ENCODE peak calls at places on chromosomes 2 and 18, in four cellular contexts. D, M, T and Y are unnamed samples. For H3K4me1 and H3K36me3, the result is how much of the 10 kb centered on the place peaks cover.

GRCh38 chr2:6926071-6926732 is 9.0 kb downstream of the RNF144A start:
- DNase-seq in D (peak), M (no peak), T (no peak), Y (no peak)

GRCh38 chr18:35117951-35118411 is 76.8 kb downstream of the MAPRE2 start:
- DNase-seq in D (no peak), M (no peak), T (no peak), Y (no peak)

GRCh38 chr18:70491734-70492348 is 203.0 kb downstream of the SOCS6 start:
- DNase-seq in D (peak), M (peak), T (peak), Y (no peak)

GRCh38 chr2:55391615-55392242 is 27.9 kb downstream of the CCDC88A start:
- DNase-seq in D (no peak), M (no peak), T (no peak), Y (no peak)

GRCh38 chr2:68487773-68488355 is 20.5 kb downstream of the APLF start:
- DNase-seq in D (no peak), M (no peak), T (peak), Y (no peak)

GRCh38 chr18:48875942-48876511 is 74.7 kb downstream of the SMAD7 start:
- DNase-seq in D (no peak), M (no peak), T (peak), Y (peak)

GRCh38 chr18:2112435-2113045 is 458.8 kb downstream of the METTL4 start:
- DNase-seq in D (no peak), M (no peak), T (no peak), Y (no peak)

GRCh38 chr2:201643216-201643651 is at the start of gene TMEM237:
- DNase-seq in D (peak), M (peak), T (peak), Y (peak)

GRCh38 chr2:217351378-217351777 is 491.5 kb upstream of the TNP1 start:
- DNase-seq in D (no peak), M (no peak), T (no peak), Y (no peak)

GRCh38 chr2:188983427-188984101 is 9.4 kb downstream of the COL3A1 start:
- DNase-seq in D (no peak), M (peak), T (peak), Y (no peak)

GRCh38 chr2:39704540-39704939 is 38.8 kb downstream of the TMEM178A start:
- DNase-seq in D (no peak), M (no peak), T (no peak), Y (no peak)

GRCh38 chr2:201955702-201956141 is 77.9 kb upstream of the FZD7 start:
- DNase-seq in D (no peak), M (no peak), T (no peak), Y (no peak)

GRCh38 chr18:66457245-66457644 is 146.6 kb downstream of the CDH19 start:
- DNase-seq in D (no peak), M (no peak), T (no peak), Y (no peak)

GRCh38 chr2:86223098-86223681 is 23.9 kb downstream of the MRPL35 start:
- DNase-seq in D (no peak), M (no peak), T (peak), Y (no peak)

GRCh38 chr18:72868666-72869661 is 1.2 kb upstream of the NETO1 start:
- DNase-seq in D (peak), M (no peak), T (no peak), Y (no peak)

GRCh38 chr18:2883137-2883671 is 36.4 kb downstream of the EMILIN2 start:
- DNase-seq in D (peak), M (no peak), T (no peak), Y (no peak)

GRCh38 chr2:126945118-126945517 is 46.4 kb downstream of the TEX51 start:
- DNase-seq in D (no peak), M (no peak), T (no peak), Y (no peak)

GRCh38 chr2:109475531-109476210 is 138.1 kb downstream of the SEPTIN10 start:
- DNase-seq in D (no peak), M (no peak), T (no peak), Y (peak)

GRCh38 chr2:17791121-17791902 is 24.9 kb upstream of the MSGN1 start:
- DNase-seq in D (no peak), M (no peak), T (peak), Y (no peak)

GRCh38 chr2:11398710-11399109 is 54.3 kb upstream of the ROCK2 start:
- DNase-seq in D (no peak), M (no peak), T (no peak), Y (peak)

GRCh38 chr2:192030289-192030688 is 164.4 kb downstream of the TMEFF2 start:
- DNase-seq in D (no peak), M (no peak), T (no peak), Y (no peak)

GRCh38 chr2:33134086-33134763 is 187.5 kb downstream of the LTBP1 start:
- DNase-seq in D (no peak), M (peak), T (peak), Y (no peak)

GRCh38 chr2:159209341-159210306 is 76.9 kb downstream of the WDSUB1 start:
- DNase-seq in D (no peak), M (no peak), T (no peak), Y (peak)

GRCh38 chr18:60044290-60045006 is 144.7 kb downstream of the PMAIP1 start:
- DNase-seq in D (no peak), M (no peak), T (no peak), Y (no peak)

GRCh38 chr2:48200591-48201293 is 294.4 kb upstream of the FBXO11 start:
- DNase-seq in D (no peak), M (no peak), T (no peak), Y (no peak)
- H3K4me1 ChIP-seq in D (under half), M (under half), T (under half), Y (under half)

DNA sequence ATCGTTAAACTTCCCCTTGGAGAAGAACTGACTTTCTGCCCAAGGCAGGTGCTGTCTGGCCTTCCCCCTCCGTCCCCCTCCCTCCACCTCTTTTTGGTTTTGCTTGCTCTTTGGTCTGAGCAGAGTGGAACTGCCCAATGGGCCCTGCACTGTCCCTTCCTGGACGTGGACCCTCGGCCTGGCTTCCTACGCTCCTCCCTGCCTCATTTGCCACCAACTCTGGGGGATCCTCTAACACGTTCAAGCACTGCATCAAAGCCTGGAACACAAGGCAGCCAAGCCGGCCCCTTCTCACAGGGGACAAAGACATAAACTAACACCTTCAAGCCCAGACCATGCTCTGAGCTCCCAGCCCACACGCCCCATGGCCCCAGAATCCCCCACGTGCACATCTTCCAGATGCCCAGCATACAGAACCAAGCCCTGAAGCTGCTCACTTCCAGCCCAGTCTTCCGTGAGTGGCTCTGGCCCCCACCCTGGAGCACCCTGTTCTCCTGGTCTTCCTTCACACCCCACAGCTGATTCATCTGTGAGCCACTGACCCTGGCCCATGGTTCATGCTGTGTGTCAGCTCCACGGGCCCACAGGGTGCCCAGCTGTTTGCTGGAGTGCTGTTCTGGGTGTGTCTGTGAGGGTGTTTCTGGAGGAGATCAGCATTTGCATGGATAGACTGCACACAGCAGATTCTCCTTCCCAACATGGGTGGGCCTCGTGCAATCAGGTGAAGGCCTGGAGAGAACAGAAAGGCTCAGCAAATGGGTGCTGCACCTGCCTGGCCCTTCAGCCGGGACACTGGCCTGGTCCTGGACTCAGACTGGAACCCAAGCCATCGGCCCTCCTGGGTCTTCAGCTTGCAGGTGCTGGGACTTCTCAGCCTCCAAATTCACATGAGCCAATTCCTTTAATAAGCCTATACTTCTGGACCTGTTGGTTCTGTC is 247.1 kb upstream of the SALL3 start:
- DNase-seq in D (no peak), M (no peak), T (no peak), Y (no peak)
- H3K36me3 ChIP-seq in D (under half), M (under half), T (under half), Y (under half)

GRCh38 chr18:79947054-79947755 is 4.2 kb downstream of the SLC66A2 start:
- DNase-seq in D (no peak), M (no peak), T (no peak), Y (peak)

GRCh38 chr18:79949571-79950439 is 1.6 kb downstream of the SLC66A2 start:
- DNase-seq in D (no peak), M (no peak), T (no peak), Y (peak)

GRCh38 chr18:79947881-79948610 is 3.4 kb downstream of the SLC66A2 start:
- DNase-seq in D (no peak), M (no peak), T (no peak), Y (peak)

GRCh38 chr18:79950440-79951341 is 762 bp downstream of the SLC66A2 start:
- DNase-seq in D (no peak), M (no peak), T (peak), Y (peak)

DNA sequence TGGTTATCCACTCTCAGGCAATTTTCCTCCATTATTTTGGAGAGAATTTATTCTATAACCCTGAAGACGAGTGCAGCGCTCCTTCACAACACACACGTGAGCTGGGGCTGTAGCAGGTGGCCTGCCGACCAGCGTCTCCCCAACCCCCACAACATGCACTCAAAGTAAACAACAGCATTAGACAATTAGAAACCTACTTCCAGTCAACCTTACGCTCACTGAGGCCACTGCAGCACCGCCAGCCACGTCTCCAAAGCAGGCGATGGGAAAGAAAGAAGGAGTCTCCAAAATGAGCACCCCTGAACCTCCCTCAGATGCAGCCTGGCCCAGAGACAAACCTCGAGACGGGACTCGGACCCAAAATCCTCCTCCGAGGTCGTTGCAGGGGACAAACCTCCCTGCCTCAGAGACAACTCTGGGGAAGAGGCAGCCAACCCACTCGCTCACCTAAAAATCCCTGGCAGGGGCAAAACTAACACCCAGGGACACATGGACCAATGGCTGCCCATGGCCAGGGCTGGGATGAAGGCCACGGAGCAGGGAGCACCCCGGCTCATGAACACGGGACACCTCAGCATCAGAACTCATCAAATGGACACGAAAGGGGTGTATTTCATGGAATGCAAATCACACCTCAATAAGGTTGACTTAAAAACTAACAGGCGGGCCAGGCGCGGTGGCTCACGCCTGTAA is 2.6 kb downstream of the SLC66A2 start:
- DNase-seq in D (no peak), M (no peak), T (no peak), Y (peak)
- H3K27ac ChIP-seq in D (no peak), M (no peak), T (no peak), Y (no peak)

GRCh38 chr2:119222213-119222612 is 1.4 kb upstream of the STEAP3 start:
- DNase-seq in D (no peak), M (no peak), T (no peak), Y (no peak)
- H3K4me1 ChIP-seq in D (under half), M (under half), T (under half), Y (under half)

GRCh38 chr2:232789067-232789466 is 12.7 kb upstream of the KCNJ13 start:
- DNase-seq in D (no peak), M (no peak), T (peak), Y (no peak)

GRCh38 chr2:232793271-232793670 is 16.9 kb upstream of the KCNJ13 start:
- DNase-seq in D (no peak), M (no peak), T (no peak), Y (no peak)

GRCh38 chr2:232794981-232795380 is 18.6 kb upstream of the KCNJ13 start:
- DNase-seq in D (no peak), M (no peak), T (no peak), Y (no peak)

GRCh38 chr2:232787806-232788205 is 11.4 kb upstream of the KCNJ13 start:
- DNase-seq in D (no peak), M (no peak), T (no peak), Y (no peak)

GRCh38 chr2:232791518-232791917 is 15.2 kb upstream of the KCNJ13 start:
- DNase-seq in D (no peak), M (no peak), T (no peak), Y (no peak)
- H3K36me3 ChIP-seq in D (under half), M (under half), T (under half), Y (half or more)

GRCh38 chr2:218894168-218895157 is 13.8 kb downstream of the WNT10A start:
- DNase-seq in D (no peak), M (no peak), T (no peak), Y (no peak)
- H3K27ac ChIP-seq in D (no peak), M (peak), T (peak), Y (no peak)

DNA sequence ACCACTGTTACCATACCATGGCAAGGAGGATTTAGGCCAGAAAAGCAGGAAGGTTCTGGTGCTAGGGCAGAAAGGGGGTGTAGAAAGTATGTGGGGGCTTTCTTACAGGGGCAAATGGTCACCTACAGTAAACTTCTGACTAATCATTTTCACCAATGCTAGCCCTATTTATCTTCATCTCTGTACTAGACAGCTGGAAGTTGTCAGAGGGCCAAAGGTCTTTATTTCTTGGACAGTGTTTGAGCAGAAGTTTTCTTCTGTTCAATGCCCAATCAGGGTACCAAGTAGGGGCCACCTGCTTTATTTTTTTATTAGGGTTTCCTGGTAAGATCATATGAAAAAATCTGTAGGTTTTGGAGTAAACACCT is 37.6 kb downstream of the MAP4K4 start:
- DNase-seq in D (no peak), M (no peak), T (no peak), Y (no peak)
- H3K4me1 ChIP-seq in D (under half), M (under half), T (under half), Y (half or more)